ENCODE peak calls at places on chromosome 7, in five cellular contexts. T, H, M, U and Y are unnamed samples.

GRCh38 chr7:45985902-45986301 is 64.8 kb upstream of the IGFBP3 start:
- DNase-seq in T (no peak), H (peak), M (no peak), U (no peak), Y (no peak)

GRCh38 chr7:92717982-92718716 is 118.2 kb downstream of the CDK6 start:
- DNase-seq in T (peak), H (peak), M (peak), U (peak), Y (peak)

GRCh38 chr7:90709501-90710465 is 113.7 kb downstream of the CDK14 start:
- DNase-seq in T (no peak), H (peak), M (no peak), U (no peak), Y (no peak)

GRCh38 chr7:31878875-31879274 is 191.3 kb downstream of the PDE1C start:
- DNase-seq in T (no peak), H (no peak), M (no peak), U (no peak), Y (no peak)

GRCh38 chr7:49483142-49483541 is 290.3 kb upstream of the VWC2 start:
- DNase-seq in T (no peak), H (no peak), M (peak), U (no peak), Y (no peak)

GRCh38 chr7:100589341-100589935 is 3.3 kb downstream of the FBXO24 start:
- DNase-seq in T (peak), H (no peak), M (no peak), U (no peak), Y (no peak)

GRCh38 chr7:48563334-48563733 is 361.0 kb upstream of the CDC14C start:
- DNase-seq in T (no peak), H (no peak), M (no peak), U (no peak), Y (no peak)

GRCh38 chr7:34723866-34724490 is 66.0 kb downstream of the NPSR1 start:
- DNase-seq in T (no peak), H (peak), M (no peak), U (no peak), Y (no peak)

GRCh38 chr7:1844956-1845390 is 174.9 kb downstream of the ELFN1 start:
- DNase-seq in T (peak), H (no peak), M (peak), U (peak), Y (peak)

GRCh38 chr7:30770936-30771858 is at the start of gene MINDY4:
- DNase-seq in T (peak), H (peak), M (peak), U (peak), Y (peak)

GRCh38 chr7:8629504-8629903 is 196.1 kb downstream of the NXPH1 start:
- DNase-seq in T (no peak), H (no peak), M (no peak), U (no peak), Y (no peak)

GRCh38 chr7:99693427-99694200 is 13.8 kb upstream of the CYP3A5 start:
- DNase-seq in T (no peak), H (no peak), M (peak), U (no peak), Y (peak)

GRCh38 chr7:48089415-48089975 is 430 bp downstream of the UPP1 start:
- DNase-seq in T (peak), H (no peak), M (peak), U (peak), Y (peak)

GRCh38 chr7:55517191-55517633 is 55.1 kb downstream of the VOPP1 start:
- DNase-seq in T (no peak), H (no peak), M (no peak), U (no peak), Y (no peak)

GRCh38 chr7:26081627-26082026 is 70.4 kb upstream of the NFE2L3 start:
- DNase-seq in T (no peak), H (no peak), M (peak), U (no peak), Y (no peak)

GRCh38 chr7:1769286-1770200 is 99.5 kb downstream of the ELFN1 start:
- DNase-seq in T (no peak), H (no peak), M (no peak), U (no peak), Y (no peak)

GRCh38 chr7:50667338-50667737 is 102.1 kb upstream of the DDC start:
- DNase-seq in T (peak), H (peak), M (no peak), U (peak), Y (no peak)

GRCh38 chr7:23298141-23298851 is 843 bp upstream of the MALSU1 start:
- DNase-seq in T (no peak), H (peak), M (no peak), U (no peak), Y (no peak)

GRCh38 chr7:99090811-99091582 is 52.9 kb downstream of the SMURF1 start:
- DNase-seq in T (no peak), H (peak), M (no peak), U (no peak), Y (no peak)

GRCh38 chr7:81882086-81882485 is 112.2 kb upstream of the HGF start:
- DNase-seq in T (no peak), H (peak), M (no peak), U (no peak), Y (no peak)

GRCh38 chr7:82325416-82325815 is 118.2 kb downstream of the CACNA2D1 start:
- DNase-seq in T (no peak), H (no peak), M (no peak), U (no peak), Y (no peak)

GRCh38 chr7:158658475-158658874 is 46.1 kb downstream of the NCAPG2 start:
- DNase-seq in T (no peak), H (no peak), M (no peak), U (no peak), Y (no peak)

GRCh38 chr7:103695496-103695895 is 249.5 kb upstream of the SLC26A5 start:
- DNase-seq in T (no peak), H (no peak), M (no peak), U (no peak), Y (no peak)

GRCh38 chr7:149885191-149886017 is 11.6 kb downstream of the ATP6V0E2 start:
- DNase-seq in T (no peak), H (peak), M (no peak), U (no peak), Y (no peak)

GRCh38 chr7:293681-294439 is 3.9 kb downstream of the FOXL3 start:
- DNase-seq in T (no peak), H (no peak), M (peak), U (no peak), Y (no peak)

GRCh38 chr7:133941496-133941895 is 185.6 kb upstream of the LRGUK start:
- DNase-seq in T (no peak), H (peak), M (no peak), U (no peak), Y (no peak)

GRCh38 chr7:94366827-94367226 is 27.9 kb upstream of the COL1A2 start:
- DNase-seq in T (no peak), H (no peak), M (no peak), U (no peak), Y (no peak)

GRCh38 chr7:32564542-32564941 is 69.3 kb downstream of the AVL9 start:
- DNase-seq in T (no peak), H (peak), M (no peak), U (no peak), Y (no peak)

GRCh38 chr7:105782391-105783063 is 93.9 kb downstream of the ATXN7L1 start:
- DNase-seq in T (peak), H (peak), M (no peak), U (no peak), Y (no peak)

GRCh38 chr7:150372271-150373048 is 3.8 kb downstream of the REPIN1 start:
- DNase-seq in T (peak), H (no peak), M (peak), U (no peak), Y (no peak)

GRCh38 chr7:105622114-105622731 is 40.9 kb upstream of the EFCAB10 start:
- DNase-seq in T (peak), H (no peak), M (no peak), U (no peak), Y (no peak)

GRCh38 chr7:5348134-5349004 is 65.6 kb downstream of the SLC29A4 start:
- DNase-seq in T (no peak), H (no peak), M (no peak), U (no peak), Y (peak)

GRCh38 chr7:46109447-46109846 is 188.4 kb upstream of the IGFBP3 start:
- DNase-seq in T (no peak), H (peak), M (no peak), U (no peak), Y (no peak)

GRCh38 chr7:45872116-45873034 is 507 bp downstream of the CCDC201 start:
- DNase-seq in T (no peak), H (peak), M (no peak), U (no peak), Y (no peak)

GRCh38 chr7:43294080-43294630 is 181.7 kb downstream of the HECW1 start:
- DNase-seq in T (peak), H (peak), M (no peak), U (no peak), Y (no peak)

GRCh38 chr7:66296555-66296954 is 91.4 kb downstream of the TPST1 start:
- DNase-seq in T (no peak), H (peak), M (no peak), U (no peak), Y (no peak)

GRCh38 chr7:115471891-115472290 is 550.0 kb downstream of the MDFIC start:
- DNase-seq in T (no peak), H (peak), M (no peak), U (no peak), Y (no peak)

GRCh38 chr7:36605261-36605660 is 119.0 kb downstream of the AOAH start:
- DNase-seq in T (no peak), H (no peak), M (no peak), U (no peak), Y (no peak)

GRCh38 chr7:44401692-44402091 is 76.3 kb upstream of the CAMK2B start:
- DNase-seq in T (no peak), H (no peak), M (no peak), U (no peak), Y (peak)

GRCh38 chr7:44403176-44403759 is 77.9 kb upstream of the CAMK2B start:
- DNase-seq in T (no peak), H (no peak), M (no peak), U (no peak), Y (no peak)

GRCh38 chr7:44402401-44403096 is 77.2 kb upstream of the CAMK2B start:
- DNase-seq in T (no peak), H (no peak), M (no peak), U (no peak), Y (no peak)

GRCh38 chr7:44400033-44400511 is 74.7 kb upstream of the CAMK2B start:
- DNase-seq in T (no peak), H (no peak), M (no peak), U (no peak), Y (no peak)

GRCh38 chr7:44403775-44404174 is 78.4 kb upstream of the CAMK2B start:
- DNase-seq in T (no peak), H (no peak), M (no peak), U (no peak), Y (no peak)
- H3K4me3 ChIP-seq in T (no peak), H (no peak), M (no peak), U (no peak), Y (no peak)

GRCh38 chr7:151731022-151731441 is 145.9 kb downstream of the PRKAG2 start:
- DNase-seq in T (no peak), H (no peak), M (no peak), U (no peak), Y (no peak)

GRCh38 chr7:151730591-151730990 is 146.3 kb downstream of the PRKAG2 start:
- DNase-seq in T (no peak), H (no peak), M (no peak), U (no peak), Y (no peak)

GRCh38 chr7:151728286-151728660 is 148.6 kb downstream of the PRKAG2 start:
- DNase-seq in T (no peak), H (no peak), M (no peak), U (no peak), Y (no peak)

GRCh38 chr7:151728746-151729145 is 148.2 kb downstream of the PRKAG2 start:
- DNase-seq in T (no peak), H (no peak), M (no peak), U (no peak), Y (no peak)

DNA sequence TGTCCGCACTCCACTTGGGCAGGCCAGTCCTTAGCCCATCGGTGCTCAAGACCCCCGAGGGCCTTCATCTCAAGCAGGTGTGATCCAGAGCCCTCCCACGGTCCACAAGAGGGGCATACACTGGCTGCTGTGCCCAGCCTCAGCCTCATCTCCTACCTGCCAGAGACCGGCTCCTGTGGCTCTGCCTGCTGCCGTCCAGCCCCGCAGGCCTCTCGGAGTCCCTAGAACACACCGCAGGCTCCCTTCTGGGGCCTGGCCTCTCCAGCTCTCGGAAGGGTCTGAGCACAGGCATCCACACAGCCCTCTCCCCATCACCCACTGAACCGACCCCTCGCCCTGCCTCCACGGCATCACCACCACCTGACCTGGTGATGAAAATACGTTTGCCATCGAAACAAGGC is 147.4 kb downstream of the PRKAG2 start:
- DNase-seq in T (no peak), H (no peak), M (no peak), U (no peak), Y (no peak)
- TF ChIP-seq CTCF in T (no peak), H (no peak), M (no peak), U (no peak), Y (no peak)

DNA sequence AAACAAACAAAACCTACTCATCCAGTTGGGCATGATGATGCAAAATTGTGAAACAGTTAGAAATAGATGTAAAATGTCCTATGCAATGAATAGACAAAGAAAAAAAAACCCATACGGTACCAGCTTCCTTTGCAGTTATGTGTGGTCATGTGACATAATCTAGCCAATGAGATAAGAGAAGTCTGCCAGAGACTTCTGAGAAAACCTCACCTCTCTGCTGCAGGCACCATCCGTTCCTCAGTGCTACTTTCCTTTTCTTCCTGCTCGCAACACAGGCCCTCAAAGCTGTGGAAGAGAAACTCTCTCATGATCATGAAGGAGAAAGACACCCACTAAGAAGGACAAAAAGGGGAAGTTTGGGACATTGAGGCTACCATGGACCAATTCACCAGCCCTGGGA is 76.8 kb upstream of the CARD11 start:
- DNase-seq in T (no peak), H (no peak), M (no peak), U (no peak), Y (no peak)
- H3K4me3 ChIP-seq in T (no peak), H (no peak), M (no peak), U (no peak), Y (no peak)

GRCh38 chr7:137789215-137789899 is 57.4 kb downstream of the DGKI start:
- DNase-seq in T (no peak), H (peak), M (no peak), U (no peak), Y (no peak)

GRCh38 chr7:137790828-137791227 is 55.9 kb downstream of the DGKI start:
- DNase-seq in T (no peak), H (peak), M (no peak), U (no peak), Y (no peak)

DNA sequence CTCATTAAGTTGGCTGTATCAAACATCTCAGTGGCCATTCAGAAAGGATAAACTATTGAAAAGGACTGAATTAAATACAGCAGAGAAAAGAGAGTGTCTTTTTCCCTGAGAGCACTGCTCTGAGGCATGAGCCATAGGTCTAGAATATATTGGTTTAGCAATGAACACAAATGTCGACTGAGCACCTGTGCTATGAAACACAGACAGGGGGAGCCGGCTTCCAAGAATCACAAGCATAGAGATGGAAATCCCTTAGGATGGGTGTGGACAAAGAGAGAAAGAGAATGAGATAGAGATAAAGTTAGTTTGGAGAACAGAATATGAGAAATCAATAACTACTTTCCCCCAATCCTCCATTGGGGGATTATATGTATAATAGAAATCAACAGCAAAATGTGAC is 54.8 kb downstream of the DGKI start:
- DNase-seq in T (no peak), H (no peak), M (no peak), U (no peak), Y (no peak)
- TF ChIP-seq CTCF in T (no peak), H (no peak), M (no peak), U (no peak), Y (no peak)

DNA sequence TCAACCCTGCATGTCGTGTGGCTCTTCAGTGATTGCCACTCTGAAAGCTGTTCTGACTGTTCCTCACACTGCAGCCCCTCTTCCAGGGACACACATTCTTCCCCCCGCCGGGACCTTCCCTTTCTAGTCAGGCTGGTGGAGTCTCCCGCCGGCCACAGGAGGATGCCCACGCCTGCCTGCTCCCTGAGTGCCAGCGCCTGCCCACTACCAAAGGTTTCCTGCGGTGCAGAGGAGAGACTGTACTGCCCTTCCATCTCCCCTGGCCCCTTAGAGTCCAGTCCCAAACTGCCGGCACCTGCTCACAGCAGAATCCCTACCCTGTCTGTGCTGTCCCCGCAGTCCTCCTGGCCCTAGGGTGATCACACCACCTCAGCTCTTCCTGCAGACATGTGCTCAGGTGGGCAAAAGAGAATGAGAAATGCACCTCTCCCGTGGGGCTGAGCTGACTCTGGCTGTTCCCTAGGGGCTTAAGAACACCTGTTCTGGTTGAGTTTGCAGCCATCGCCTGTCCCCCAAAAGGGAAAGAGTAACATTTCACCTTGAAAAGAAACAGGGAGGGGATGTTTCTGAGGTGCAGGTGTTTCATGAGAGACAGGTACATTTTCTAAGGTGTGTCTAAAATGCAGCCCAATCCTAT is 1.4 kb downstream of the PODXL start:
- DNase-seq in T (no peak), H (no peak), M (no peak), U (no peak), Y (no peak)
- H3K4me3 ChIP-seq in T (peak), H (no peak), M (peak), U (peak), Y (peak)